ENCODE peak calls at places on chromosomes 2 and 18, in eight cellular contexts. F is GM23248, J is tibial artery, I is SK-N-SH, V is ovary, U is heart right ventricle, G is aorta, Z is BJ. H is an unnamed sample.
A peak's percentile ranks its signal among the peaks of the same experiment; 100 is the strongest.

GRCh38 chr18:67199993-67200617 is 316.4 kb downstream of the DSEL start:
- DNase-seq in J (no peak), V (no peak), F (peak; percentile 60), Z (peak; percentile 10), I (peak; percentile 32), G (no peak), U (no peak), H (peak; percentile 53)

GRCh38 chr2:202808754-202809153 is 62.8 kb downstream of the ICA1L start:
- DNase-seq in F (no peak), Z (no peak), U (no peak), I (no peak), J (no peak), V (no peak), G (no peak), H (no peak)

GRCh38 chr2:72090271-72090720 is 57.4 kb downstream of the CYP26B1 start:
- DNase-seq in G (no peak), J (no peak), U (no peak), Z (no peak), F (no peak), V (no peak), I (no peak), H (no peak)

GRCh38 chr18:58361212-58361611 is 267.7 kb downstream of the ALPK2 start:
- DNase-seq in V (no peak), I (no peak), F (no peak), Z (no peak), U (no peak), J (no peak), G (no peak), H (no peak)

GRCh38 chr2:113072584-113072983 is 4.8 kb downstream of the IL1F10 start:
- DNase-seq in G (no peak), V (no peak), F (no peak), J (no peak), I (no peak), Z (no peak), U (no peak), H (no peak)

GRCh38 chr18:9711361-9712129 is 3.4 kb downstream of the RAB31 start:
- DNase-seq in Z (no peak), F (no peak), V (no peak), J (no peak), G (no peak), I (no peak), U (no peak), H (no peak)

GRCh38 chr2:3661149-3661660 is 3.2 kb downstream of the ALLC start:
- DNase-seq in G (peak; percentile 25), U (no peak), Z (no peak), V (no peak), I (no peak), F (no peak), J (peak; percentile 0), H (no peak)

GRCh38 chr18:65938592-65939372 is 188.0 kb downstream of the CDH7 start:
- DNase-seq in F (peak; percentile 2), Z (no peak), J (no peak), V (no peak), U (no peak), I (peak; percentile 10), G (no peak), H (peak; percentile 39)

GRCh38 chr2:66432801-66433694 is 1.9 kb upstream of the MEIS1 start:
- DNase-seq in Z (peak; percentile 74), V (peak; percentile 93), U (peak; percentile 85), G (peak; percentile 94), I (peak; percentile 94), F (peak; percentile 98), J (peak; percentile 88), H (peak; percentile 61)

GRCh38 chr2:56807861-56808260 is 624.1 kb downstream of the CCDC85A start:
- DNase-seq in I (no peak), Z (no peak), G (no peak), J (no peak), U (no peak), F (no peak), V (no peak), H (no peak)
- H3K4me3 ChIP-seq in I (no peak overlapping the region), Z (no peak overlapping the region), G (no peak overlapping the region), J (no peak overlapping the region), U (no peak overlapping the region), F (no peak overlapping the region), V (no peak overlapping the region), H (no peak overlapping the region)

DNA sequence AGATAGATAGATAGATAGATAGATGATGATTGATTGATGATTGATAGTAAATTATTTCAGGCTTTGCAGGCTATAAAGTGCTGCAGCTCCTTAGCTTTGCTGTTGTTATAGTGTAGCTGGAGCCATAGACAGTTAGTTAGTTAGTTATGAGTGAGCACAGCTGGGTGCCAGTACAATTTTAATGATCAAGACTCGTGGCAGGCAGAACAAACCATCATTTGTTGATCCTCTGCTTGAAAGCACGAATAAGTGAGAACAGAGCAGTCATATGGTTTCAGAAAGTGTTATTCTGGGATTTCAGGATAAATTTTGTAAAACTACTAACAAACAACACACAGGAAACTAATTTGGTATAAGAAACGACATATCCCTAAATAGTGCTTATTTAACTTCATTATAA is 53.9 kb downstream of the THOC1 start:
- DNase-seq in G (no peak), F (no peak), J (no peak), Z (no peak), I (no peak), U (no peak), V (no peak), H (no peak)
- H3K36me3 ChIP-seq in G (peaks cover 9% of the 10 kb centered on the region), F (peaks cover 73% of the 10 kb centered on the region), J (peaks cover 81% of the 10 kb centered on the region), Z (peaks cover 11% of the 10 kb centered on the region), I (peaks cover 92% of the 10 kb centered on the region), U (peaks cover 98% of the 10 kb centered on the region), V (no peaks in the 10 kb centered on the region), H (peaks cover 19% of the 10 kb centered on the region)

GRCh38 chr18:63198098-63198760 is 121.3 kb downstream of the BCL2 start:
- DNase-seq in V (no peak), Z (no peak), G (no peak), F (no peak), J (no peak), I (no peak), U (no peak), H (no peak)
- H3K4me3 ChIP-seq in V (no peak overlapping the region), Z (no peak overlapping the region), G (no peak overlapping the region), F (no peak overlapping the region), J (no peak overlapping the region), I (no peak overlapping the region), U (no peak overlapping the region), H (no peak overlapping the region)

GRCh38 chr2:119383410-119384140 is 16.8 kb downstream of the DBI start:
- DNase-seq in J (no peak), I (no peak), F (no peak), U (no peak), G (no peak), V (no peak), Z (no peak), H (peak; percentile 49)
- H3K36me3 ChIP-seq in J (no peaks in the 10 kb centered on the region), I (no peaks in the 10 kb centered on the region), F (no peaks in the 10 kb centered on the region), U (no peaks in the 10 kb centered on the region), G (no peaks in the 10 kb centered on the region), V (no peaks in the 10 kb centered on the region), Z (no peaks in the 10 kb centered on the region), H (no peaks in the 10 kb centered on the region)